ENCODE peak calls at places on chromosomes 1 and 21, in eight cellular contexts. I, C, E, O, V, N, R and F are unnamed samples.

GRCh38 chr1:209785592-209785991 is 1.2 kb upstream of the C1orf74 start:
- DNase-seq in I (no peak), C (no peak), E (no peak), O (no peak), V (no peak), N (no peak), R (no peak), F (no peak)

GRCh38 chr1:3989465-3989864 is 89.4 kb upstream of the C1orf174 start:
- DNase-seq in I (no peak), C (no peak), E (no peak), O (no peak), V (no peak), N (no peak), R (no peak), F (no peak)

GRCh38 chr1:30321216-30321910 is 402.0 kb downstream of the MATN1 start:
- DNase-seq in I (no peak), C (no peak), E (no peak), O (no peak), V (no peak), N (no peak), R (no peak), F (no peak)

GRCh38 chr1:26287033-26287711 is 7.3 kb downstream of the SH3BGRL3 start:
- DNase-seq in I (no peak), C (no peak), E (no peak), O (peak; percentile 56), V (no peak), N (no peak), R (peak; percentile 62), F (peak; percentile 94)

GRCh38 chr1:87273291-87273690 is 55.4 kb upstream of the LMO4 start:
- DNase-seq in I (no peak), C (no peak), E (no peak), O (no peak), V (no peak), N (no peak), R (no peak), F (no peak)

GRCh38 chr1:1119272-1119890 is 3.5 kb upstream of the C1orf159 start:
- DNase-seq in I (no peak), C (no peak), E (no peak), O (no peak), V (no peak), N (no peak), R (no peak), F (no peak)

GRCh38 chr21:8991968-8992621 is 1529.3 kb upstream of the TPTE start:
- DNase-seq in I (no peak), C (no peak), E (no peak), O (no peak), V (no peak), N (no peak), R (peak; percentile 40), F (no peak)

GRCh38 chr1:227270554-227270953 is 47.7 kb downstream of the CDC42BPA start:
- DNase-seq in I (no peak), C (no peak), E (no peak), O (no peak), V (no peak), N (no peak), R (no peak), F (no peak)

GRCh38 chr21:26709090-26709489 is 136.0 kb upstream of the CYYR1 start:
- DNase-seq in I (no peak), C (no peak), E (no peak), O (no peak), V (no peak), N (no peak), R (no peak), F (no peak)

GRCh38 chr1:208101661-208102431 is 142.3 kb downstream of the PLXNA2 start:
- DNase-seq in I (no peak), C (no peak), E (no peak), O (no peak), V (no peak), N (no peak), R (no peak), F (no peak)

GRCh38 chr1:204437796-204438570 is 26.4 kb upstream of the PPP1R15B start:
- DNase-seq in I (no peak), C (no peak), E (no peak), O (no peak), V (no peak), N (no peak), R (no peak), F (no peak)